ENCODE peak calls at places on chromosomes 5 and 9, in four cellular contexts. H is stimulated activated naive B cell treated with anti-CD40 and anti-IgM and Interleukin-4, amounts not matched to agents 10 μg/mL and 1 μg/mL and 100 μg/mL, for 72 hours; R is T1000; A is AML-193. V is an unnamed sample.

GRCh38 chr9:91012933-91013841 is 211.6 kb downstream of the SYK start:
- DNase-seq in H (no peak), R (no peak), A (no peak), V (no peak)

GRCh38 chr9:135335691-135336181 is 143.8 kb upstream of the PPP1R26 start:
- DNase-seq in H (no peak), R (no peak), A (no peak), V (no peak)

GRCh38 chr5:166722939-166723338 is 1568.5 kb upstream of the WWC1 start:
- DNase-seq in H (no peak), R (no peak), A (no peak), V (no peak)

GRCh38 chr5:126852104-126852531 is 75.2 kb downstream of the LMNB1 start:
- DNase-seq in H (no peak), R (no peak), A (no peak), V (no peak)

GRCh38 chr9:95494416-95495371 is 22.1 kb downstream of the PTCH1 start:
- DNase-seq in H (peak; percentile 41), R (no peak), A (peak; percentile 27), V (peak; percentile 72)

GRCh38 chr9:16726023-16726422 is 144.4 kb downstream of the BNC2 start:
- DNase-seq in H (no peak), R (no peak), A (no peak), V (no peak)

GRCh38 chr9:137970098-137970497 is 92.5 kb downstream of the CACNA1B start:
- DNase-seq in H (no peak), R (no peak), A (no peak), V (no peak)

GRCh38 chr5:59236996-59237395 is 654.1 kb downstream of the RAB3C start:
- DNase-seq in H (no peak), R (no peak), A (no peak), V (no peak)

GRCh38 chr9:86540999-86541398 is 186.8 kb upstream of the TUT7 start:
- DNase-seq in H (no peak), R (no peak), A (no peak), V (no peak)

GRCh38 chr5:150263801-150264621 is 25.6 kb downstream of the CAMK2A start:
- DNase-seq in H (no peak), R (peak; percentile 73), A (no peak), V (no peak)

GRCh38 chr9:113995963-113996362 is 82.1 kb downstream of the AMBP start:
- DNase-seq in H (no peak), R (no peak), A (no peak), V (no peak)

GRCh38 chr9:6216951-6217350 is 1.3 kb downstream of the IL33 start:
- DNase-seq in H (no peak), R (no peak), A (no peak), V (no peak)

GRCh38 chr9:108994695-108995094 is 18.6 kb downstream of the CTNNAL1 start:
- DNase-seq in H (no peak), R (no peak), A (peak; percentile 58), V (no peak)

GRCh38 chr9:133968428-133968827 is 23.7 kb downstream of the VAV2 start:
- DNase-seq in H (peak; percentile 56), R (no peak), A (no peak), V (no peak)

GRCh38 chr9:126609191-126609590 is 4.5 kb upstream of the LMX1B start:
- DNase-seq in H (no peak), R (no peak), A (no peak), V (no peak)

GRCh38 chr9:80040457-80040856 is 468.7 kb downstream of the TLE4 start:
- DNase-seq in H (no peak), R (no peak), A (no peak), V (no peak)

GRCh38 chr5:149400304-149400703 is 21.2 kb upstream of the IL17B start:
- DNase-seq in H (no peak), R (no peak), A (no peak), V (no peak)

GRCh38 chr9:122001491-122002201 is 91.5 kb downstream of the TTLL11 start:
- DNase-seq in H (no peak), R (no peak), A (no peak), V (no peak)

GRCh38 chr5:177440211-177440989 is 6.2 kb upstream of the PRR7 start:
- DNase-seq in H (no peak), R (no peak), A (no peak), V (no peak)

GRCh38 chr9:132774886-132775285 is 103.2 kb downstream of the AK8 start:
- DNase-seq in H (no peak), R (no peak), A (no peak), V (no peak)

GRCh38 chr5:134132372-134133212 is 18.1 kb downstream of the TCF7 start:
- DNase-seq in H (peak; percentile 71), R (no peak), A (no peak), V (peak; percentile 24)

GRCh38 chr9:137606005-137606601 is 617 bp downstream of the ARRDC1 start:
- DNase-seq in H (no peak), R (peak; percentile 23), A (no peak), V (no peak)

GRCh38 chr5:159316519-159317383 is 13.5 kb downstream of the IL12B start:
- DNase-seq in H (no peak), R (no peak), A (peak; percentile 29), V (peak; percentile 51)

GRCh38 chr5:65327582-65327981 is 154.1 kb downstream of the ADAMTS6 start:
- DNase-seq in H (no peak), R (no peak), A (no peak), V (no peak)

GRCh38 chr5:93677344-93678021 is 63.9 kb downstream of the POU5F2 start:
- DNase-seq in H (no peak), R (peak; percentile 54), A (no peak), V (no peak)

GRCh38 chr9:84670106-84670800 is 724 bp downstream of the NTRK2 start:
- DNase-seq in H (no peak), R (no peak), A (no peak), V (peak; percentile 3)

GRCh38 chr5:63050916-63051315 is 472.3 kb downstream of the LRRC70 start:
- DNase-seq in H (no peak), R (no peak), A (no peak), V (no peak)

GRCh38 chr5:2132497-2132847 is 249.7 kb upstream of the IRX4 start:
- DNase-seq in H (no peak), R (no peak), A (no peak), V (no peak)

GRCh38 chr5:157295247-157295646 is 29.3 kb downstream of the CYFIP2 start:
- DNase-seq in H (no peak), R (no peak), A (no peak), V (no peak)

GRCh38 chr5:120538644-120539043 is 74.5 kb downstream of the PRR16 start:
- DNase-seq in H (no peak), R (no peak), A (no peak), V (no peak)

V was measured in germinal center.